ENCODE peak calls at places on chromosome 20, in five cellular contexts. One of them, this sample, is unnamed.

GRCh38 chr20:13111249-13111911 is 102.6 kb downstream of the SPTLC3 start:
- DNase-seq in activated CD4-positive, alpha-beta T cell treated with anti-CD3 and anti-CD28 coated beads, Interleukin-2, amount 50 U/mL, for 1 hour: no peak
- DNase-seq in anterior cingulate cortex: no peak
- DNase-seq in effector memory CD8-positive, alpha-beta T cell: no peak
- DNase-seq in lung: no peak
- DNase-seq in this sample: no peak

GRCh38 chr20:3420211-3420707 is 12.8 kb upstream of the DNAAF9 start:
- DNase-seq in effector memory CD8-positive, alpha-beta T cell: peak; percentile 21
- DNase-seq in anterior cingulate cortex: peak; percentile 3
- DNase-seq in activated CD4-positive, alpha-beta T cell treated with anti-CD3 and anti-CD28 coated beads, Interleukin-2, amount 50 U/mL, for 1 hour: no peak
- DNase-seq in lung: peak; percentile 35
- DNase-seq in this sample: peak; percentile 5

GRCh38 chr20:62607366-62608217 is 34.7 kb upstream of the SLCO4A1 start:
- DNase-seq in activated CD4-positive, alpha-beta T cell treated with anti-CD3 and anti-CD28 coated beads, Interleukin-2, amount 50 U/mL, for 1 hour: no peak
- DNase-seq in lung: no peak
- DNase-seq in anterior cingulate cortex: no peak
- DNase-seq in effector memory CD8-positive, alpha-beta T cell: no peak
- DNase-seq in this sample: no peak

GRCh38 chr20:45067558-45067957 is 33.4 kb downstream of the KCNS1 start:
- DNase-seq in activated CD4-positive, alpha-beta T cell treated with anti-CD3 and anti-CD28 coated beads, Interleukin-2, amount 50 U/mL, for 1 hour: no peak
- DNase-seq in anterior cingulate cortex: no peak
- DNase-seq in lung: no peak
- DNase-seq in effector memory CD8-positive, alpha-beta T cell: no peak
- DNase-seq in this sample: no peak

GRCh38 chr20:5353624-5354496 is 37.1 kb upstream of the PROKR2 start:
- DNase-seq in anterior cingulate cortex: no peak
- DNase-seq in activated CD4-positive, alpha-beta T cell treated with anti-CD3 and anti-CD28 coated beads, Interleukin-2, amount 50 U/mL, for 1 hour: no peak
- DNase-seq in lung: no peak
- DNase-seq in effector memory CD8-positive, alpha-beta T cell: no peak
- DNase-seq in this sample: no peak

GRCh38 chr20:4637081-4637797 is 84.5 kb upstream of the PRND start:
- DNase-seq in effector memory CD8-positive, alpha-beta T cell: no peak
- DNase-seq in anterior cingulate cortex: no peak
- DNase-seq in activated CD4-positive, alpha-beta T cell treated with anti-CD3 and anti-CD28 coated beads, Interleukin-2, amount 50 U/mL, for 1 hour: no peak
- DNase-seq in lung: no peak
- DNase-seq in this sample: no peak

GRCh38 chr20:4216142-4216735 is 200.9 kb upstream of the RNF24 start:
- DNase-seq in effector memory CD8-positive, alpha-beta T cell: no peak
- DNase-seq in anterior cingulate cortex: no peak
- DNase-seq in activated CD4-positive, alpha-beta T cell treated with anti-CD3 and anti-CD28 coated beads, Interleukin-2, amount 50 U/mL, for 1 hour: no peak
- DNase-seq in lung: no peak
- DNase-seq in this sample: no peak

GRCh38 chr20:11807070-11807741 is 110.5 kb upstream of the BTBD3 start:
- DNase-seq in effector memory CD8-positive, alpha-beta T cell: no peak
- DNase-seq in anterior cingulate cortex: no peak
- DNase-seq in lung: no peak
- DNase-seq in activated CD4-positive, alpha-beta T cell treated with anti-CD3 and anti-CD28 coated beads, Interleukin-2, amount 50 U/mL, for 1 hour: no peak
- DNase-seq in this sample: no peak

GRCh38 chr20:63115651-63116411 is 100.1 kb downstream of the YTHDF1 start:
- DNase-seq in effector memory CD8-positive, alpha-beta T cell: no peak
- DNase-seq in lung: no peak
- DNase-seq in anterior cingulate cortex: no peak
- DNase-seq in activated CD4-positive, alpha-beta T cell treated with anti-CD3 and anti-CD28 coated beads, Interleukin-2, amount 50 U/mL, for 1 hour: no peak
- DNase-seq in this sample: no peak

GRCh38 chr20:45833883-45834796 is 541 bp downstream of the SNX21 start:
- DNase-seq in anterior cingulate cortex: peak; percentile 62
- DNase-seq in activated CD4-positive, alpha-beta T cell treated with anti-CD3 and anti-CD28 coated beads, Interleukin-2, amount 50 U/mL, for 1 hour: peak; percentile 32
- DNase-seq in effector memory CD8-positive, alpha-beta T cell: no peak
- DNase-seq in lung: peak; percentile 63
- DNase-seq in this sample: peak; percentile 19

GRCh38 chr20:14948416-14948815 is 611.0 kb upstream of the FLRT3 start:
- DNase-seq in effector memory CD8-positive, alpha-beta T cell: no peak
- DNase-seq in lung: no peak
- DNase-seq in anterior cingulate cortex: no peak
- DNase-seq in activated CD4-positive, alpha-beta T cell treated with anti-CD3 and anti-CD28 coated beads, Interleukin-2, amount 50 U/mL, for 1 hour: no peak
- DNase-seq in this sample: no peak

GRCh38 chr20:24581443-24582170 is 112.2 kb downstream of the SYNDIG1 start:
- DNase-seq in anterior cingulate cortex: no peak
- DNase-seq in lung: no peak
- DNase-seq in activated CD4-positive, alpha-beta T cell treated with anti-CD3 and anti-CD28 coated beads, Interleukin-2, amount 50 U/mL, for 1 hour: no peak
- DNase-seq in effector memory CD8-positive, alpha-beta T cell: no peak
- DNase-seq in this sample: no peak

GRCh38 chr20:49340161-49340966 is 62.5 kb upstream of the ZNFX1 start:
- DNase-seq in anterior cingulate cortex: no peak
- DNase-seq in activated CD4-positive, alpha-beta T cell treated with anti-CD3 and anti-CD28 coated beads, Interleukin-2, amount 50 U/mL, for 1 hour: no peak
- DNase-seq in effector memory CD8-positive, alpha-beta T cell: no peak
- DNase-seq in lung: no peak
- DNase-seq in this sample: no peak

GRCh38 chr20:63155266-63156165 is 60.4 kb downstream of the YTHDF1 start:
- DNase-seq in lung: no peak
- DNase-seq in effector memory CD8-positive, alpha-beta T cell: no peak
- DNase-seq in activated CD4-positive, alpha-beta T cell treated with anti-CD3 and anti-CD28 coated beads, Interleukin-2, amount 50 U/mL, for 1 hour: no peak
- DNase-seq in anterior cingulate cortex: no peak
- DNase-seq in this sample: no peak